ENCODE peak calls at places on chromosome 16, in four cellular contexts. Y is tibial nerve, B is lower leg skin, C is kidney epithelial cell. A is an unnamed sample.

GRCh38 chr16:48687421-48688038 is 77.5 kb upstream of the N4BP1 start:
- DNase-seq in Y (peak; percentile 10), B (no peak), C (peak; percentile 14), A (peak; percentile 79)

GRCh38 chr16:2016407-2016922 is 3.1 kb upstream of the NPW start:
- DNase-seq in Y (no peak), B (no peak), C (no peak), A (no peak)

GRCh38 chr16:81107506-81107905 is 11.3 kb upstream of the GCSH start:
- DNase-seq in Y (no peak), B (no peak), C (peak; percentile 71), A (no peak)

GRCh38 chr16:2091722-2092620 is 43.7 kb downstream of the PKD1 start:
- DNase-seq in Y (no peak), B (no peak), C (no peak), A (no peak)

GRCh38 chr16:17768257-17768656 is 297.5 kb upstream of the XYLT1 start:
- DNase-seq in Y (no peak), B (no peak), C (no peak), A (peak; percentile 68)

GRCh38 chr16:47565454-47565853 is 104.3 kb downstream of the PHKB start:
- DNase-seq in Y (peak; percentile 48), B (peak; percentile 90), C (no peak), A (peak; percentile 77)

GRCh38 chr16:51812945-51813344 is 661.9 kb upstream of the SALL1 start:
- DNase-seq in Y (no peak), B (no peak), C (no peak), A (no peak)

GRCh38 chr16:31484491-31485171 is 1.7 kb downstream of the SLC5A2 start:
- DNase-seq in Y (no peak), B (no peak), C (peak; percentile 66), A (peak; percentile 26)

GRCh38 chr16:53668869-53669268 is 34.8 kb downstream of the RPGRIP1L start:
- DNase-seq in Y (no peak), B (no peak), C (no peak), A (peak; percentile 37)

GRCh38 chr16:49505556-49505955 is 132.0 kb downstream of the C16orf78 start:
- DNase-seq in Y (no peak), B (no peak), C (no peak), A (no peak)

GRCh38 chr16:50298591-50299507 is 32.5 kb downstream of the ADCY7 start:
- DNase-seq in Y (no peak), B (peak; percentile 83), C (no peak), A (no peak)

GRCh38 chr16:50836121-50836541 is 94.2 kb downstream of the CYLD start:
- DNase-seq in Y (no peak), B (peak; percentile 61), C (no peak), A (peak; percentile 3)

DNA sequence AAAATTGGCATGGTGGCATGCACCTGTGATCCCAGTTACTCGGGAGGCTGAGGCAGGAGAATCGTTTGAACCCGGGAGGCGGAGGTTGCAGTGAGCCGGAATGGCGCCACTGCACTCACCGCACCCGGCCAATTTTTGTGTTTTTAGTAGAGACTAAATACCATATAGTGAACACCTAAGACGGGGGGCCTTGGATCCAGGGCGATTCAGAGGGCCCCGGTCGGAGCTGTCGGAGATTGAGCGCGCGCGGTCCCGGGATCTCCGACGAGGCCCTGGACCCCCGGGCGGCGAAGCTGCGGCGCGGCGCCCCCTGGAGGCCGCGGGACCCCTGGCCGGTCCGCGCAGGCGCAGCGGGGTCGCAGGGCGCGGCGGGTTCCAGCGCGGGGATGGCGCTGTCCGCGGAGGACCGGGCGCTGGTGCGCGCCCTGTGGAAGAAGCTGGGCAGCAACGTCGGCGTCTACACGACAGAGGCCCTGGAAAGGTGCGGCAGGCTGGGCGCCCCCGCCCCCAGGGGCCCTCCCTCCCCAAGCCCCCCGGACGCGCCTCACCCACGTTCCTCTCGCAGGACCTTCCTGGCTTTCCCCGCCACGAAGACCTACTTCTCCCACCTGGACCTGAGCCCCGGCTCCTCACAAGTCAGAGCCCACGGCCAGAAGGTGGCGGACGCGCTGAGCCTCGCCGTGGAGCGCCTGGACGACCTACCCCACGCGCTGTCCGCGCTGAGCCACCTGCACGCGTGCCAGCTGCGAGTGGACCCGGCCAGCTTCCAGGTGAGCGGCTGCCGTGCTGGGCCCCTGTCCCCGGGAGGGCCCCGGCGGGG is at the start of gene HBQ1:
- DNase-seq in Y (no peak), B (no peak), C (no peak), A (peak; percentile 29)
- TF ChIP-seq CTCF in Y (no peak), B (no peak), C (peak; percentile 7), A (no peak)

GRCh38 chr16:74868501-74868900 is 93.9 kb upstream of the FA2H start:
- DNase-seq in Y (no peak), B (no peak), C (peak; percentile 31), A (peak; percentile 72)

GRCh38 chr16:74868035-74868434 is 93.4 kb upstream of the FA2H start:
- DNase-seq in Y (no peak), B (no peak), C (no peak), A (no peak)

GRCh38 chr16:74865922-74866598 is 91.4 kb upstream of the FA2H start:
- DNase-seq in Y (no peak), B (no peak), C (no peak), A (peak; percentile 11)

GRCh38 chr16:74867281-74867849 is 92.7 kb upstream of the FA2H start:
- DNase-seq in Y (no peak), B (no peak), C (no peak), A (no peak)

DNA sequence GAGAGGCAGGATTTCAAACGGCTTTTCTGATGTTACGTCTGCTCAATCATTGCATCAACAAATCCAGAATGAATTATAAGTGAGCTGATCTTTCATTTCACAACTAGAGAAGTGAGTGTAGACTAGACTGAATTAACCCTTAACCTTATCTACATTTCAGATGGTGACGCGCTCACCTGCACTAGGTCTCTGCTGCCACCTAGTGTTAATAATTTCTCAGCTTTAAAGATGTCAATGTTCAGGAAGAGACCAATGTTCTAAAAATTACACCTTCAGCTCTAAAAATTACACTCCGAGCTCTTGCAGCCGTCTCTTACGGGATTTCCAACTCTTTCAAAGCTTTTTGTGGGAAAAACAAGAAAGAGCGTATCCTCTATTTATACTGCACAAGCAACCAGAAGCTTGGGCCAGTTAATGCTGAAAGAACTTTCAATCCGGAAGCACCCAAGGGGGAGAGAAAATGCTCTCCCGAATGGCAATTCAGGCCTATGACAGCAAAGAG is 88.2 kb upstream of the FA2H start:
- DNase-seq in Y (peak; percentile 9), B (no peak), C (peak; percentile 5), A (peak; percentile 64)
- H3K4me3 ChIP-seq in Y (no peak overlapping the region), B (no peak overlapping the region), C (no peak overlapping the region), A (no peak overlapping the region)

DNA sequence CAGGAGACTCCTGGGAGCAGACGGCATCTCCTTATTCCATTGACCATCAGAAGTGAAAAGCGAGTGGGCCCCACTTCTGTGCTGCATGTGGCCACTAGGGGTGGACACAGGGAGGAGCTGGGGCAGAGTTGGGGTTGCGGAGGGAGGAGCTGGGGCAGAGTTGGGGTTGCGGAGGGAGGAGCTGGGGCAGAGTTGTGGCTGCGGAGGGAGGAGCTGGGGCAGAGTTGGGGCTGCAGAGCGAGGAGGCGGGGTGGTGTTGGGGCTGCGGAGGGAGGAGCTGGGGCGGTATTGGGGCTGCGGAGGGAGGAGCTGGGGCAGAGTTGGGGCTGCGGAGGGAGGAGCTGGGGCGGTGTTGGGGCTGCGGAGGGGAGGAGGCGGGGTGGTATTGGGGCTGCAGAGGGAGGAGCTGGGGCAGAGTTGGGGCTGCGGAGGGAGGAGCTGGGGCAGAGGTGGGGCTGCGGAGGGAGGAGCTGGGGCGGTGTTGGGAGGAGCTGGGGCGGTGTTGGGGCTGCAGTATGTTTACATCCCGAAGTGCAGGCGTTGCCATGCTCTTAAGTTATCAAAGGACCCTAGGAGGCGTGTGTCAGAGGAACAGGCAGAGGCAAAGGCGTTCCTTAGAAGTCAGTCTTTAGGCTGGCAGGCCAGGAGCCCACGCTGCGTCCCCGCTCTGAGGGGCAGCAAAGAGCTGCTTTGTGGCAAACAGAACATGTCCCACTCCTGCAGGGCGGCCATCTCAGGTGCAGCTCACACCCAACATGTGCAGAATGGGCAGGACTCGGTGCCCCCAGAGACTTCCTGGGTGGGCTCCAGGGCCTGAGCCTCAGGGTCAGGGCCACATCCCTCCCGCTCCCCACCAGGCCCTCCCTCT is 76.0 kb downstream of the ZNF778 start:
- DNase-seq in Y (no peak), B (no peak), C (no peak), A (no peak)
- TF ChIP-seq CTCF in Y (no peak), B (no peak), C (no peak), A (no peak)

GRCh38 chr16:86050111-86050510 is 151.1 kb downstream of the IRF8 start:
- DNase-seq in Y (no peak), B (no peak), C (no peak), A (no peak)

GRCh38 chr16:86048882-86049585 is 150.1 kb downstream of the IRF8 start:
- DNase-seq in Y (no peak), B (no peak), C (no peak), A (no peak)

GRCh38 chr16:86046901-86047300 is 147.9 kb downstream of the IRF8 start:
- DNase-seq in Y (no peak), B (no peak), C (no peak), A (no peak)

GRCh38 chr16:86049641-86050040 is 150.7 kb downstream of the IRF8 start:
- DNase-seq in Y (no peak), B (no peak), C (no peak), A (no peak)

DNA sequence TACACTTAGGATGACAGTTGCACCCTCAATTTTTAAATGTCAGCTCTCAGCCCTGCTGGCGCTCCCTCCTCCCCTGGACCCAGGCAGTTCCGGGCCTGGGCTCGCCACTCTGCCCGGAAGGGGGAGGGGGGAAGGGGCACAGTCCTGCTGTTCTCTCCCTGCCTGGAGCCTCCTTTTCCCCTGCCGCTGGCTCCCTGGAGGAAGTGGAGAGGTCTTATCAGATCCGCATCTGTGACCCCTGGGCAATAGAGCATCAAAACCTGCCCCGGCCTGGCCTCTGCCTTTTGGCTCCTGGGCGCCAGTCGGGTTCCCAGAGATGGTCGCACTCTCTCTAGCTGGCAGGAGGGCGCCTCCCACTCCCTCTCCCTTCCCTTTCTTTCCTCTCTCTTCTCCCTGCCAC is 149.3 kb downstream of the IRF8 start:
- DNase-seq in Y (no peak), B (no peak), C (no peak), A (no peak)
- H3K4me3 ChIP-seq in Y (no peak overlapping the region), B (no peak overlapping the region), C (no peak overlapping the region), A (no peak overlapping the region)

GRCh38 chr16:28546626-28547025 is 7.1 kb upstream of the SGF29 start:
- DNase-seq in Y (no peak), B (no peak), C (no peak), A (no peak)

GRCh38 chr16:28553776-28554633 is at the start of gene SGF29:
- DNase-seq in Y (peak; percentile 91), B (peak; percentile 98), C (peak; percentile 49), A (peak; percentile 96)

GRCh38 chr16:28548306-28548802 is 5.4 kb upstream of the SGF29 start:
- DNase-seq in Y (no peak), B (no peak), C (no peak), A (no peak)

GRCh38 chr16:28544998-28545397 is 6.2 kb upstream of the NUPR1 start:
- DNase-seq in Y (no peak), B (no peak), C (no peak), A (no peak)

DNA sequence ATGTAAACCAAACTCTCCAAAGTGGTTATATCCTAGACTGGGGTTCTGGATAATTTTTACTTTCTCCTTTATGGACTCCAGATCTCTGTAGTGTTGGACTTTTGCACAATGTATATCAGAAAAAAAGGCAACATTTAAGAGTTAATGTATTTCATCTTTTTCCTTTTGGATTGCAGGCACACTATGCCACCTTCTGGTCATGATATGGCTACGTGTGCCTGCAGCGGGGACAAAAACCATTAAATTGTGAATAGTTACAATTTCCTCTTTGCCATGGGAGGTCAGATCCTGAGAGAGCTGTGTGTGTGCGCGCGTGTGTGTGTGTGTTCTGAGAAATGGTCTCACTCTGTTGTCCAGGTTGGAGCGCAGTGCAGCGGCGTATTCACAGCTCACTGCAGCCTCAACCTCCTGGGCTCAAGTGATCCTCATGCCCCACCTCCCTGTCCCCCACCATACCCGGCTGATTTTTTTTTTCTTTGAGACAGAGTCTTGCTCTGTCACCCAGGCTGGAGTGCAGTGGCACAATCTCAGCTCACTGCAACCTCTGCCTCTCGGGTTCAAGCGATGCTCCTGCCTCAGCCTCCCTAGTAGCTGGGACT is 4.3 kb upstream of the SGF29 start:
- DNase-seq in Y (no peak), B (no peak), C (no peak), A (peak; percentile 62)
- TF ChIP-seq CTCF in Y (peak; percentile 57), B (no peak), C (peak; percentile 44), A (peak; percentile 62)